ENCODE peak calls at places on chromosomes 7 and 10, in five cellular contexts. M, W, D, B and V are unnamed samples.

GRCh38 chr10:101238732-101239105 is 9.5 kb upstream of the LBX1 start:
- DNase-seq in D (no peak), M (no peak), W (no peak), B (peak; percentile 81), V (no peak)

GRCh38 chr7:157657741-157658740 is 321.2 kb downstream of the DNAJB6 start:
- DNase-seq in B (no peak), D (no peak), W (no peak), M (no peak), V (no peak)

GRCh38 chr10:103621778-103622115 is 128.2 kb downstream of the NEURL1 start:
- DNase-seq in D (no peak), W (no peak), M (no peak), B (no peak), V (peak; percentile 45)

GRCh38 chr7:104453190-104453589 is 124.8 kb downstream of the LHFPL3 start:
- DNase-seq in M (no peak), D (no peak), W (no peak), B (no peak), V (no peak)

GRCh38 chr10:104264783-104265182 is 4.2 kb upstream of the GSTO2 start:
- DNase-seq in B (no peak), M (no peak), W (no peak), D (no peak), V (no peak)

GRCh38 chr7:131606346-131607290 is 50.2 kb upstream of the PODXL start:
- DNase-seq in W (no peak), M (no peak), D (no peak), B (peak; percentile 26), V (no peak)

GRCh38 chr10:23344251-23344841 is at the start of gene C10orf67:
- DNase-seq in W (no peak), B (peak; percentile 70), M (peak; percentile 38), D (no peak), V (no peak)

GRCh38 chr10:18610517-18610916 is 40.9 kb downstream of the NSUN6 start:
- DNase-seq in M (no peak), W (no peak), B (peak; percentile 2), D (no peak), V (no peak)

GRCh38 chr10:44264244-44264643 is 120.7 kb downstream of the CXCL12 start:
- DNase-seq in D (no peak), B (no peak), M (no peak), W (no peak), V (no peak)

GRCh38 chr7:39228946-39229345 is 251.2 kb downstream of the POU6F2 start:
- DNase-seq in W (no peak), B (peak; percentile 10), D (no peak), M (no peak), V (no peak)

GRCh38 chr10:79263951-79264350 is 83.3 kb upstream of the PPIF start:
- DNase-seq in D (no peak), M (no peak), B (no peak), W (no peak), V (no peak)

GRCh38 chr7:81851413-81851812 is 81.6 kb upstream of the HGF start:
- DNase-seq in D (no peak), W (no peak), B (no peak), M (no peak), V (no peak)

GRCh38 chr7:37916017-37916672 is 472 bp downstream of the SFRP4 start:
- DNase-seq in D (no peak), B (peak; percentile 33), M (peak; percentile 24), W (no peak), V (peak; percentile 28)

GRCh38 chr7:91103365-91103764 is 160.9 kb upstream of the FZD1 start:
- DNase-seq in M (no peak), W (no peak), D (no peak), B (no peak), V (no peak)

GRCh38 chr10:86387221-86387794 is 20.7 kb upstream of the GRID1 start:
- DNase-seq in B (peak; percentile 39), W (no peak), M (no peak), D (no peak), V (no peak)

GRCh38 chr7:3043544-3044395 is at the start of gene CARD11:
- DNase-seq in M (no peak), W (no peak), B (no peak), D (peak; percentile 48), V (no peak)

GRCh38 chr7:154640266-154640865 is 362.6 kb downstream of the PAXIP1 start:
- DNase-seq in M (no peak), B (peak; percentile 64), W (no peak), D (no peak), V (peak; percentile 13)

GRCh38 chr7:158106272-158106671 is 481.4 kb downstream of the PTPRN2 start:
- DNase-seq in B (no peak), D (no peak), W (no peak), M (no peak), V (no peak)

GRCh38 chr7:133112335-133112734 is 30.4 kb upstream of the CHCHD3 start:
- DNase-seq in M (no peak), D (no peak), B (no peak), W (no peak), V (no peak)

GRCh38 chr7:47551550-47552121 is 30.3 kb downstream of the TNS3 start:
- DNase-seq in D (no peak), B (no peak), W (no peak), M (peak; percentile 60), V (no peak)
- H3K27ac ChIP-seq in D (no peak overlapping the region), B (no peak overlapping the region), W (no peak overlapping the region), M (no peak overlapping the region), V (no peak overlapping the region)

GRCh38 chr7:137838706-137839315 is 8.0 kb downstream of the DGKI start:
- DNase-seq in W (no peak), M (no peak), B (peak; percentile 55), D (no peak), V (no peak)
- H3K27ac ChIP-seq in W (no peak overlapping the region), M (no peak overlapping the region), B (peak overlapping the region; percentile 17), D (no peak overlapping the region), V (no peak overlapping the region)

GRCh38 chr7:32298403-32299132 is 191.6 kb downstream of the LSM5 start:
- DNase-seq in M (peak; percentile 29), B (peak; percentile 62), W (no peak), D (no peak), V (no peak)
- H3K27ac ChIP-seq in M (peak overlapping the region; percentile 76), B (no peak overlapping the region), W (no peak overlapping the region), D (no peak overlapping the region), V (no peak overlapping the region)

GRCh38 chr7:106774213-106774767 is 90.8 kb upstream of the PIK3CG start:
- DNase-seq in B (no peak), D (no peak), W (no peak), M (no peak), V (no peak)

GRCh38 chr7:106775975-106776607 is 89.0 kb upstream of the PIK3CG start:
- DNase-seq in D (no peak), W (no peak), B (no peak), M (no peak), V (no peak)

GRCh38 chr7:106774768-106775551 is 90.1 kb upstream of the PIK3CG start:
- DNase-seq in W (no peak), D (no peak), M (no peak), B (no peak), V (no peak)

GRCh38 chr7:106776618-106777347 is 88.3 kb upstream of the PIK3CG start:
- DNase-seq in B (no peak), W (no peak), M (no peak), D (no peak), V (no peak)

DNA sequence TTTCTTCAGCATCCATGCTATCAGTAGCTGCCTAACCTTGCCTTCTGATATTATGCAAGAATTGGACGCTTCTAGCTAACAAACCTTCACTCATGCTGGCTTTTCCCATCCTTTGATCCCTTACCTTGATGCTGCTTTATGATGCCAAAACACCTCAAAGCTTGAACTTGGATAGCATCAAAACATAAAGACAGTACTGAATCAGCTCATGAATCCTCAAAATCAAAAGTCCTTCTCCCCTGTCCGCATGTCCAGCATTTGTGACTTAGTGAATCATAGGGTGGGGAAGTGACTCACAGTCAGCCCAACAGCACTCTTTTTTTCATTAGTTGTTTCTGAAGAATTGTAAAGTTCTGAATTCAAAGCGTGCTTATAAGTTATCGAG is 89.5 kb upstream of the PIK3CG start:
- DNase-seq in W (no peak), D (no peak), M (no peak), B (no peak), V (no peak)
- H3K27ac ChIP-seq in W (no peak overlapping the region), D (no peak overlapping the region), M (no peak overlapping the region), B (no peak overlapping the region), V (no peak overlapping the region)

DNA sequence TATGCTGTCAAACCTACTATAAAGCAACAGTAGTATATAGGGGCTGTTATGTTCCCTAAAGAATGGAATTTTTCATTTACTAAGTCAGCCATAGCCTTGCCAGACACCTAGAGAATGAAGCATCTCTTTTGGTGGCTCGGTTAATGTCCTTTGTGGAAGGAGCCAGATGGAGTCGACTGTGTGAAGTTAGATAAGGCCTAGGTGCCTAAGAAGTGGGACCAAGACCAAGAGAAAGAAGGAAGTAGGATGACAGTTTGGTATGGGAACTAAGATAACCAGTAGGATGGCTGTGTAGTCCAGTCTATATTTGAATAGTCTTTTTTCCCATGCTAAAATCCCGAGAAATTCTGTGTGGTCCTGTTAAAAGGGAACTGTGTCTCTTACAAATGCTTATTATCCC is 62.2 kb downstream of the REEP3 start:
- DNase-seq in W (no peak), D (no peak), M (no peak), B (no peak), V (no peak)
- H3K27ac ChIP-seq in W (no peak overlapping the region), D (no peak overlapping the region), M (no peak overlapping the region), B (no peak overlapping the region), V (no peak overlapping the region)

DNA sequence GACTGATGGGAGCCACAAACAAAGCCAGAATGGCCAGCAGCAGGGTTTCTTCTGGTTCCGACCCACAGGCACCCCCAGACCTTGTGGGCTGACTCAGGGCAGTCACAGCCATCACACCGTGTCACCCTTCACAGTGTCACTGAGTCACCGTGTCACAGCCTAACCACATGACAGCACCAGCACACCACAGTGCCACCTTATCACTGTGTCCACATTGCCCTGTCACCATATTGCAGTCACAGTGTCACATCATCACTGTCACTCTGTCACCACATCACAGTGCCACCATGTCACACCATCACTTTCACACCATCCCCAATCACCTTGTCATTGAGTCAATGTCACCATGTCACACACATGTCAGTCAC is 77.0 kb downstream of the OAT start:
- DNase-seq in W (no peak), B (no peak), D (no peak), M (no peak), V (no peak)
- H3K27ac ChIP-seq in W (no peak overlapping the region), B (no peak overlapping the region), D (no peak overlapping the region), M (no peak overlapping the region), V (no peak overlapping the region)